ENCODE peak calls at places on chromosomes 13 and 19, in five cellular contexts. J is heart left ventricle, L is fibroblast of pulmonary artery, Z is astrocyte of the cerebellum, U is thoracic aorta. P is an unnamed sample.

GRCh38 chr19:28425431-28425931 is 787.5 kb downstream of the UQCRFS1 start:
- DNase-seq in J (no peak), L (peak), Z (no peak), U (no peak), P (peak)

GRCh38 chr19:55305491-55305890 is 19.6 kb downstream of the TMEM150B start:
- DNase-seq in J (no peak), L (peak), Z (no peak), U (no peak), P (peak)

GRCh38 chr13:75363371-75363770 is 118.6 kb downstream of the TBC1D4 start:
- DNase-seq in J (no peak), L (no peak), Z (no peak), U (no peak), P (no peak)

GRCh38 chr19:54850930-54851329 is 687 bp downstream of the KIR3DL2 start:
- DNase-seq in J (no peak), L (no peak), Z (no peak), U (no peak), P (no peak)

GRCh38 chr13:22278336-22278929 is 607.6 kb downstream of the FGF9 start:
- DNase-seq in J (peak), L (no peak), Z (no peak), U (no peak), P (no peak)

GRCh38 chr13:41985788-41986508 is 25.0 kb upstream of the VWA8 start:
- DNase-seq in J (no peak), L (no peak), Z (no peak), U (no peak), P (peak)

GRCh38 chr19:416416-416815 is 7.5 kb upstream of the C2CD4C start:
- DNase-seq in J (no peak), L (no peak), Z (no peak), U (no peak), P (no peak)

GRCh38 chr19:57398868-57399267 is 9.2 kb downstream of the ZNF548 start:
- DNase-seq in J (no peak), L (no peak), Z (no peak), U (no peak), P (no peak)

GRCh38 chr19:58038688-58039204 is 4.9 kb downstream of the ZSCAN1 start:
- DNase-seq in J (no peak), L (no peak), Z (no peak), U (no peak), P (no peak)

GRCh38 chr13:108917581-108917980 is 288.2 kb downstream of the MYO16 start:
- DNase-seq in J (no peak), L (peak), Z (peak), U (no peak), P (peak)

GRCh38 chr19:15508035-15508710 is at the start of gene CYP4F22:
- DNase-seq in J (no peak), L (no peak), Z (no peak), U (no peak), P (no peak)

GRCh38 chr13:69389899-69390298 is 717.7 kb upstream of the ATXN8OS start:
- DNase-seq in J (no peak), L (no peak), Z (no peak), U (no peak), P (no peak)

GRCh38 chr19:49637865-49638350 is 2.0 kb downstream of the RRAS start:
- DNase-seq in J (peak), L (peak), Z (no peak), U (peak), P (peak)

GRCh38 chr13:37526710-37527446 is 71.7 kb downstream of the POSTN start:
- DNase-seq in J (no peak), L (peak), Z (peak), U (no peak), P (peak)

GRCh38 chr13:23411706-23412105 is 21.8 kb downstream of the SACS start:
- DNase-seq in J (no peak), L (no peak), Z (no peak), U (no peak), P (no peak)

GRCh38 chr13:102584423-102584822 is 12.4 kb upstream of the TPP2 start:
- DNase-seq in J (no peak), L (no peak), Z (no peak), U (no peak), P (no peak)

GRCh38 chr13:80164451-80164850 is 176.5 kb downstream of the SPRY2 start:
- DNase-seq in J (no peak), L (no peak), Z (peak), U (no peak), P (no peak)

GRCh38 chr13:54945978-54946377 is 1917.4 kb downstream of the OLFM4 start:
- DNase-seq in J (no peak), L (no peak), Z (no peak), U (no peak), P (no peak)

GRCh38 chr13:39916330-39916729 is 260.9 kb downstream of the COG6 start:
- DNase-seq in J (no peak), L (peak), Z (no peak), U (no peak), P (peak)

GRCh38 chr13:110457361-110457760 is 104.2 kb downstream of the RAB20 start:
- DNase-seq in J (no peak), L (no peak), Z (no peak), U (no peak), P (no peak)

GRCh38 chr13:49428041-49428763 is 15.7 kb downstream of the CAB39L start:
- DNase-seq in J (no peak), L (no peak), Z (no peak), U (no peak), P (no peak)

GRCh38 chr13:113005076-113005865 is 36.3 kb downstream of the MCF2L start:
- DNase-seq in J (no peak), L (no peak), Z (no peak), U (no peak), P (no peak)

GRCh38 chr19:12773571-12773970 is 1.8 kb downstream of the HOOK2 start:
- DNase-seq in J (peak), L (peak), Z (no peak), U (no peak), P (peak)

GRCh38 chr19:51354103-51354741 is 12.0 kb downstream of the ETFB start:
- DNase-seq in J (no peak), L (no peak), Z (no peak), U (no peak), P (no peak)

GRCh38 chr19:6035026-6035425 is 57.1 kb upstream of the RANBP3 start:
- DNase-seq in J (no peak), L (no peak), Z (no peak), U (no peak), P (no peak)

GRCh38 chr13:51412431-51412830 is 40.4 kb downstream of the INTS6 start:
- DNase-seq in J (no peak), L (no peak), Z (no peak), U (no peak), P (no peak)

GRCh38 chr19:16585808-16586476 is 13.7 kb upstream of the SLC35E1 start:
- DNase-seq in J (no peak), L (no peak), Z (no peak), U (no peak), P (no peak)

GRCh38 chr13:40983725-40984669 is 35.1 kb downstream of the ELF1 start:
- DNase-seq in J (no peak), L (no peak), Z (no peak), U (no peak), P (no peak)

GRCh38 chr13:40986328-40986856 is 32.7 kb downstream of the ELF1 start:
- DNase-seq in J (no peak), L (no peak), Z (peak), U (no peak), P (peak)

GRCh38 chr13:40983269-40983668 is 35.8 kb downstream of the ELF1 start:
- DNase-seq in J (no peak), L (peak), Z (no peak), U (no peak), P (peak)

GRCh38 chr13:40985596-40986327 is 33.4 kb downstream of the ELF1 start:
- DNase-seq in J (no peak), L (no peak), Z (no peak), U (no peak), P (peak)

GRCh38 chr13:40984670-40985366 is 34.3 kb downstream of the ELF1 start:
- DNase-seq in J (no peak), L (no peak), Z (no peak), U (no peak), P (peak)
- H3K4me3 ChIP-seq in J (peak), L (no peak), Z (no peak), U (peak), P (no peak)

GRCh38 chr13:100721885-100722512 is 47.4 kb upstream of the TMTC4 start:
- DNase-seq in J (no peak), L (peak), Z (peak), U (no peak), P (peak)
- TF ChIP-seq CTCF in J (peak), L (peak), Z (peak), U (peak), P (peak)

GRCh38 chr19:11480081-11480926 is 542 bp downstream of the ELAVL3 start:
- DNase-seq in J (no peak), L (no peak), Z (no peak), U (no peak), P (no peak)

GRCh38 chr19:11480927-11481776 is at the start of gene ELAVL3:
- DNase-seq in J (no peak), L (no peak), Z (no peak), U (no peak), P (no peak)

GRCh38 chr19:11478167-11479089 is 2.4 kb downstream of the ELAVL3 start:
- DNase-seq in J (no peak), L (no peak), Z (no peak), U (no peak), P (no peak)

GRCh38 chr19:11479470-11480080 is 1.3 kb downstream of the ELAVL3 start:
- DNase-seq in J (no peak), L (no peak), Z (no peak), U (no peak), P (no peak)

DNA sequence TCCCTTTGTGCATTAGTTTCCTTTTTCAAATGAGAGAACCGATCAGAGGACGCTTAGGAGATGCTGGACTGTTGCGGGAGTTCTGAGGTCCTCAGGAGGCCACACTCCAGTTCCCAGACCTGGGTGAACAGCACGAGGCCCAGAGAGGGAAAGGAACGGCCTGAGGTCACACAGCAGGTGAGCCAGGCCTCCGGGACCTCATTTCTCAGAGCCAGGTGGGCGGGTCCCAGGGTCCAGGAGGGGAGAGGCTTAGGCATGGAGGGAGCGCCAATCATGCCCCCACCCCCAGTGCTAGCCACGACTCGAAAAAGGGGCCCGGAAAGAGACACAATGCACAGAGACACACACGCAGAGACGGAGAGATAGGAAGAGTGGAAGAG is 1.8 kb downstream of the ELAVL3 start:
- DNase-seq in J (no peak), L (no peak), Z (no peak), U (no peak), P (no peak)
- H3K4me3 ChIP-seq in J (no peak), L (no peak), Z (no peak), U (no peak), P (no peak)

GRCh38 chr13:67235265-67235664 is 5.1 kb upstream of the PCDH9 start:
- DNase-seq in J (no peak), L (no peak), Z (no peak), U (no peak), P (no peak)

GRCh38 chr13:67232384-67232783 is 2.2 kb upstream of the PCDH9 start:
- DNase-seq in J (no peak), L (no peak), Z (no peak), U (no peak), P (no peak)

GRCh38 chr13:67238861-67239260 is 8.7 kb upstream of the PCDH9 start:
- DNase-seq in J (no peak), L (no peak), Z (no peak), U (no peak), P (no peak)

DNA sequence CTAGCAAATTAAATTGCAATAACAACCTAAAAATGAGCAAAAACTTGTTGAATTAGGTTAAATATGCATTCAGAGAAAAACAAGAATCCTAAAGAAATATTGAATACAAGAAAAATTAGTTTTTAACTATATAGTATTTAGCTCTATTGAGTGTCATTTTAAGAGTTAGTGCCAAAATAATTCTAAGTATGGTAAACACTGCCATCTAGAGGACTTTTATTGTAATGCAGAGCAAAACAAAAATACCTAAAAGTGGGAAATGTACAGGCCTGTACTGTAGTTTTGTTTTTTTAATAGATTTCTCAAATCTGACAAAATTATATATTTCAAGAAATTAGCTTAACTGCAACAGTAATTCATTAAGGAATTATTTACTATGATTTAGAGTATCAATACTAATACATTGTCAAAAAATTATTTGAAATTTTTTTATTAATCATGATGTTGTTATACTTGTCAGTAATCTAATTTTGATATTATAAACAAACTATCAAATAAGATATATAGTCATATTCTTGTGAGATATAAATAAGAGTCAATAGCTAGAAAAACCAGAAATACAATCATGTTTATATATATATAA is 8.2 kb upstream of the PCDH9 start:
- DNase-seq in J (no peak), L (peak), Z (peak), U (no peak), P (peak)
- TF ChIP-seq CTCF in J (peak), L (peak), Z (peak), U (peak), P (peak)

GRCh38 chr19:7652061-7652641 is 15.2 kb downstream of the STXBP2 start:
- DNase-seq in J (peak), L (peak), Z (peak), U (no peak), P (peak)
- H3K4me3 ChIP-seq in J (peak), L (peak), Z (peak), U (peak), P (no peak)